ENCODE peak calls at places on chromosomes 1 and 21, in seven cellular contexts. One of them, this sample, is unnamed.

GRCh38 chr21:41763398-41763931 is 3.4 kb downstream of the RIPK4 start:
- DNase-seq in spleen: peak; percentile 68
- DNase-seq in suprapubic skin: no peak
- DNase-seq in sigmoid colon: no peak
- DNase-seq in Jurkat, Clone E6-1: no peak
- DNase-seq in HCT116: no peak
- DNase-seq in astrocyte of the spinal cord: no peak
- DNase-seq in this sample: no peak

GRCh38 chr1:197800379-197801110 is 25.3 kb upstream of the DENND1B start:
- DNase-seq in spleen: no peak
- DNase-seq in suprapubic skin: no peak
- DNase-seq in sigmoid colon: no peak
- DNase-seq in Jurkat, Clone E6-1: no peak
- DNase-seq in HCT116: no peak
- DNase-seq in astrocyte of the spinal cord: no peak
- DNase-seq in this sample: no peak

GRCh38 chr1:238690415-238690814 is 696.0 kb upstream of the CHRM3 start:
- DNase-seq in spleen: no peak
- DNase-seq in suprapubic skin: no peak
- DNase-seq in sigmoid colon: no peak
- DNase-seq in Jurkat, Clone E6-1: no peak
- DNase-seq in HCT116: no peak
- DNase-seq in astrocyte of the spinal cord: no peak
- DNase-seq in this sample: no peak

GRCh38 chr1:156475568-156476500 is 24.7 kb downstream of the MEF2D start:
- DNase-seq in spleen: peak; percentile 67
- DNase-seq in suprapubic skin: peak; percentile 94
- DNase-seq in sigmoid colon: peak; percentile 99
- DNase-seq in Jurkat, Clone E6-1: no peak
- DNase-seq in HCT116: no peak
- DNase-seq in astrocyte of the spinal cord: no peak
- DNase-seq in this sample: no peak

GRCh38 chr1:197781998-197782718 is 6.9 kb upstream of the DENND1B start:
- DNase-seq in spleen: no peak
- DNase-seq in suprapubic skin: no peak
- DNase-seq in sigmoid colon: no peak
- DNase-seq in Jurkat, Clone E6-1: no peak
- DNase-seq in HCT116: no peak
- DNase-seq in astrocyte of the spinal cord: no peak
- DNase-seq in this sample: no peak

GRCh38 chr1:112544753-112545152 is 36.0 kb downstream of the WNT2B start:
- DNase-seq in spleen: no peak
- DNase-seq in suprapubic skin: no peak
- DNase-seq in sigmoid colon: no peak
- DNase-seq in Jurkat, Clone E6-1: no peak
- DNase-seq in HCT116: no peak
- DNase-seq in astrocyte of the spinal cord: peak; percentile 50
- DNase-seq in this sample: no peak

GRCh38 chr1:54464031-54464476 is 57.9 kb upstream of the SSBP3 start:
- DNase-seq in spleen: no peak
- DNase-seq in suprapubic skin: no peak
- DNase-seq in sigmoid colon: peak; percentile 25
- DNase-seq in Jurkat, Clone E6-1: no peak
- DNase-seq in HCT116: no peak
- DNase-seq in astrocyte of the spinal cord: no peak
- DNase-seq in this sample: no peak

GRCh38 chr1:156246241-156246761 is 1.6 kb downstream of the PAQR6 start:
- DNase-seq in spleen: no peak
- DNase-seq in suprapubic skin: no peak
- DNase-seq in sigmoid colon: no peak
- DNase-seq in Jurkat, Clone E6-1: no peak
- DNase-seq in HCT116: no peak
- DNase-seq in astrocyte of the spinal cord: no peak
- DNase-seq in this sample: no peak

GRCh38 chr1:13950637-13951036 is 250.6 kb downstream of the PRDM2 start:
- DNase-seq in spleen: no peak
- DNase-seq in suprapubic skin: no peak
- DNase-seq in sigmoid colon: no peak
- DNase-seq in Jurkat, Clone E6-1: no peak
- DNase-seq in HCT116: peak; percentile 3
- DNase-seq in astrocyte of the spinal cord: no peak
- DNase-seq in this sample: no peak

GRCh38 chr1:10429868-10430215 is 391 bp upstream of the CENPS start:
- DNase-seq in spleen: no peak
- DNase-seq in suprapubic skin: no peak
- DNase-seq in sigmoid colon: no peak
- DNase-seq in Jurkat, Clone E6-1: no peak
- DNase-seq in HCT116: no peak
- DNase-seq in astrocyte of the spinal cord: peak; percentile 14
- DNase-seq in this sample: no peak

GRCh38 chr1:10432910-10433785 is 2.9 kb downstream of the CENPS start:
- DNase-seq in spleen: no peak
- DNase-seq in suprapubic skin: no peak
- DNase-seq in sigmoid colon: no peak
- DNase-seq in Jurkat, Clone E6-1: no peak
- DNase-seq in HCT116: no peak
- DNase-seq in astrocyte of the spinal cord: no peak
- DNase-seq in this sample: no peak

GRCh38 chr1:10428956-10429355 is 1.3 kb upstream of the CENPS start:
- DNase-seq in spleen: no peak
- DNase-seq in suprapubic skin: no peak
- DNase-seq in sigmoid colon: peak; percentile 55
- DNase-seq in Jurkat, Clone E6-1: no peak
- DNase-seq in HCT116: no peak
- DNase-seq in astrocyte of the spinal cord: no peak
- DNase-seq in this sample: no peak

GRCh38 chr1:10431065-10431730 is 965 bp downstream of the CENPS start:
- DNase-seq in spleen: no peak
- DNase-seq in suprapubic skin: no peak
- DNase-seq in sigmoid colon: no peak
- DNase-seq in Jurkat, Clone E6-1: no peak
- DNase-seq in HCT116: no peak
- DNase-seq in astrocyte of the spinal cord: no peak
- DNase-seq in this sample: no peak

DNA sequence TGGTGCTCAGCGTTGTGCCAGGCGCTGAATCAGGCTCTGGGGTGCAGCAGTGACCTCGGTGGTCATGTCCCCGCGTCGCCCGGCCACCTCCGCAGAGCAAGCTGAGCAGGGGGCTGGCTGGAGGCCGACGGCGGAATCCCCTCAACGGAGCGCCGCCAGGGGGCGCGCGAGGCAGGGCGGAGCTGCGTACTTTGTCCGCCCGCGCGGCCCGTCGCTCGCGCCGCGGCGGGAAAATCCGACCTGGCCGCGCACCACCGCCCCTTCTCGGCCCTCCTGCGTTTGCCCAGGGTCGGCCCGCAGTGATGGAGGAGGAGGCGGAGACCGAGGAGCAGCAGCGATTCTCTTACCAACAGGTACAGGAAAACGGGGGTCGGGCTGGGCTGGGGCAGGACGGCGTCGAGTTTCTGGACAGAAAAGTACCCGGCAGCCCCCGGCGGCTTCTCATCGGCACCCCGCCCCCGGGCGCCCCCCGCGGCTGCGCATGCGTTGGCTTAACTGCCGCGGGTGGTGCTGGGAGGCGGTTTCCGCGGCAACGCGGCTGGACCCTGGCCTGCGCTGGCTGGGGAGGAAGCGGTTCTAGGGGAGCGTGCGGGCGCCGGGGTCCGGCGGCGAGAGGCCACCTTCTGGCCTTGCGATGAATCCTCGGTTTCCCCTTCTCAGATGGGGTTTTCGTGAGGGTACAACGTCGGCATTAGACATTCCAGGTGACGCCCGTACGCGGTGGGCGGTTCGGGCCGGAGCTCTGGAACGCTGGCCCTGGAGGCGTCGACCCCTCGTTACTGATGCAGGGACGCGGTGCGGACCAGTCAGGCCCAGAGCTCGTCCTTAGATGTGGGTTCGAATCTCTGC is at the start of gene CENPS:
- DNase-seq in spleen: peak; percentile 98
- DNase-seq in suprapubic skin: peak; percentile 91
- DNase-seq in sigmoid colon: peak; percentile 96
- DNase-seq in Jurkat, Clone E6-1: peak; percentile 70
- DNase-seq in HCT116: peak; percentile 68
- DNase-seq in astrocyte of the spinal cord: peak; percentile 87
- DNase-seq in this sample: peak; percentile 97
- H3K4me3 ChIP-seq in spleen: peak within 1 kb of the TSS; percentile 87
- H3K4me3 ChIP-seq in suprapubic skin: peak within 1 kb of the TSS; percentile 64
- H3K4me3 ChIP-seq in sigmoid colon: peak within 1 kb of the TSS; percentile 58
- H3K4me3 ChIP-seq in Jurkat, Clone E6-1: peak within 1 kb of the TSS; percentile 94
- H3K4me3 ChIP-seq in HCT116: peak within 1 kb of the TSS; percentile 67
- H3K4me3 ChIP-seq in astrocyte of the spinal cord: peak within 1 kb of the TSS; percentile 88
- H3K4me3 ChIP-seq in this sample: peak within 1 kb of the TSS; percentile 64

GRCh38 chr1:244709491-244710368 is 56.8 kb downstream of the DESI2 start:
- DNase-seq in spleen: no peak
- DNase-seq in suprapubic skin: no peak
- DNase-seq in sigmoid colon: no peak
- DNase-seq in Jurkat, Clone E6-1: no peak
- DNase-seq in HCT116: no peak
- DNase-seq in astrocyte of the spinal cord: no peak
- DNase-seq in this sample: no peak

GRCh38 chr1:244705268-244706234 is 52.6 kb downstream of the DESI2 start:
- DNase-seq in spleen: no peak
- DNase-seq in suprapubic skin: no peak
- DNase-seq in sigmoid colon: no peak
- DNase-seq in Jurkat, Clone E6-1: no peak
- DNase-seq in HCT116: no peak
- DNase-seq in astrocyte of the spinal cord: no peak
- DNase-seq in this sample: no peak

GRCh38 chr1:244712669-244713068 is 59.7 kb downstream of the DESI2 start:
- DNase-seq in spleen: no peak
- DNase-seq in suprapubic skin: no peak
- DNase-seq in sigmoid colon: no peak
- DNase-seq in Jurkat, Clone E6-1: no peak
- DNase-seq in HCT116: no peak
- DNase-seq in astrocyte of the spinal cord: no peak
- DNase-seq in this sample: no peak

GRCh38 chr1:244710474-244711062 is 57.6 kb downstream of the DESI2 start:
- DNase-seq in spleen: no peak
- DNase-seq in suprapubic skin: no peak
- DNase-seq in sigmoid colon: no peak
- DNase-seq in Jurkat, Clone E6-1: no peak
- DNase-seq in HCT116: no peak
- DNase-seq in astrocyte of the spinal cord: no peak
- DNase-seq in this sample: no peak

DNA sequence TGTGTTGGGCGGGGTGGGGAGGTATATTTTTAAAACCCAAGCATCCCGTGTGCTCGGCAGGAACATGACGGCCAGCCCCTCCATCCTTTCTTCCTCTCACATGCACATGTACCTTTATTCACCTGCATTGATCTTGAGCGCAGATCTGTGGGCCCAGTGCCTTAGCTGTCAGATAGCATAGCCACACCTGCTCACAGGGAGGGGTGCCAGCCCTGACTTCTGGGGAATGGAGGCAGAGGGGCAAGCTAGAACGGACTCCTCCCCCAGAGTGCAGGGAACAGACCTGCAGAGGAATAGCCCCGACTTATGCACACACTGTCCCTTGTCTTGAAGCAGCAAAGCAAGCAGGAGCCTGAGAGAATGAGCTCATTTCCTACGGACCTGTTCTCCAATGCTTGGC is 56.1 kb downstream of the DESI2 start:
- DNase-seq in spleen: no peak
- DNase-seq in suprapubic skin: no peak
- DNase-seq in sigmoid colon: no peak
- DNase-seq in Jurkat, Clone E6-1: no peak
- DNase-seq in HCT116: no peak
- DNase-seq in astrocyte of the spinal cord: no peak
- DNase-seq in this sample: no peak
- H3K4me3 ChIP-seq in spleen: no peak overlapping the region
- H3K4me3 ChIP-seq in suprapubic skin: no peak overlapping the region
- H3K4me3 ChIP-seq in sigmoid colon: no peak overlapping the region
- H3K4me3 ChIP-seq in Jurkat, Clone E6-1: no peak overlapping the region
- H3K4me3 ChIP-seq in HCT116: no peak overlapping the region
- H3K4me3 ChIP-seq in astrocyte of the spinal cord: no peak overlapping the region
- H3K4me3 ChIP-seq in this sample: no peak overlapping the region

DNA sequence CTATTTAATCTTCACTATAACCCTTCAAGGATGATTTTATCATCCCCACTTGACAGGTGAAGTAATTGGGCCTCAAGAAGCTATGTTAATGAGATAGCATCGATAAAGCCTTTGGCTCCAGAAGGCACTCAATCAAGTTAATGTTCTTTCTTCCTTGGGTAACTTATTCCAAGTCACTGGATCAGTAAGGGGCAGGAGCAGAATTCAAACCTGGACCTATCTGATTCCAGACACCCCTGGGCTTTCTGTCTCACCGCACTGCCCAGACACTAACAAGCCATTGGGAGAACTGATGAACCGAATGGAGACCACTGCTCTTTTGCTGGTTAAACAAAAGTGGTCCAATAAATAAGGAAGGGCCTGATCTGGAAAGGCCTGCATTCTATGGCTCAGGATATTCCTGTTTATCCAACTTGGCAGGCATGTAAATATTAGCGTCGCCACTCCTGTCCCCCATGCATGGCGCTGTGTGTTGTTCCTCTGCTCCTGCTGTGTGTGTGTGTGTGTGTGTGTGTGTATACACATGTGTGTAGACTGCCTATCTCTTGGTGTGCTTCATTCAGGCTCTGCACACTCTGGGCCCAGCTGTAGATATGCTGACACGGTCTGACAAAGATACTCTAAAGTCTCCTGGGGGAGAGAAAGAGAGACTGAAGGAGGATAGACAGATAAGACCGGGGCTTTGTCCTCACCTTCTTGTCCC is 6.9 kb downstream of the LMOD1 start:
- DNase-seq in spleen: no peak
- DNase-seq in suprapubic skin: no peak
- DNase-seq in sigmoid colon: no peak
- DNase-seq in Jurkat, Clone E6-1: no peak
- DNase-seq in HCT116: no peak
- DNase-seq in astrocyte of the spinal cord: no peak
- DNase-seq in this sample: no peak
- H3K4me3 ChIP-seq in spleen: no peak overlapping the region
- H3K4me3 ChIP-seq in suprapubic skin: no peak overlapping the region
- H3K4me3 ChIP-seq in sigmoid colon: peak overlapping the region; percentile 73
- H3K4me3 ChIP-seq in Jurkat, Clone E6-1: no peak overlapping the region
- H3K4me3 ChIP-seq in HCT116: no peak overlapping the region
- H3K4me3 ChIP-seq in astrocyte of the spinal cord: no peak overlapping the region
- H3K4me3 ChIP-seq in this sample: no peak overlapping the region

GRCh38 chr1:181910905-181911304 is 150.6 kb downstream of the ZNF648 start:
- DNase-seq in spleen: no peak
- DNase-seq in suprapubic skin: no peak
- DNase-seq in sigmoid colon: no peak
- DNase-seq in Jurkat, Clone E6-1: no peak
- DNase-seq in HCT116: no peak
- DNase-seq in astrocyte of the spinal cord: no peak
- DNase-seq in this sample: no peak

GRCh38 chr1:181905944-181906597 is 155.4 kb downstream of the ZNF648 start:
- DNase-seq in spleen: no peak
- DNase-seq in suprapubic skin: no peak
- DNase-seq in sigmoid colon: no peak
- DNase-seq in Jurkat, Clone E6-1: no peak
- DNase-seq in HCT116: no peak
- DNase-seq in astrocyte of the spinal cord: no peak
- DNase-seq in this sample: no peak

GRCh38 chr1:181911715-181912114 is 149.8 kb downstream of the ZNF648 start:
- DNase-seq in spleen: no peak
- DNase-seq in suprapubic skin: no peak
- DNase-seq in sigmoid colon: no peak
- DNase-seq in Jurkat, Clone E6-1: no peak
- DNase-seq in HCT116: no peak
- DNase-seq in astrocyte of the spinal cord: no peak
- DNase-seq in this sample: no peak

GRCh38 chr1:181909010-181909409 is 152.5 kb downstream of the ZNF648 start:
- DNase-seq in spleen: no peak
- DNase-seq in suprapubic skin: no peak
- DNase-seq in sigmoid colon: no peak
- DNase-seq in Jurkat, Clone E6-1: no peak
- DNase-seq in HCT116: no peak
- DNase-seq in astrocyte of the spinal cord: no peak
- DNase-seq in this sample: no peak

GRCh38 chr1:181906631-181907030 is 154.9 kb downstream of the ZNF648 start:
- DNase-seq in spleen: no peak
- DNase-seq in suprapubic skin: no peak
- DNase-seq in sigmoid colon: no peak
- DNase-seq in Jurkat, Clone E6-1: no peak
- DNase-seq in HCT116: no peak
- DNase-seq in astrocyte of the spinal cord: no peak
- DNase-seq in this sample: no peak
- H3K4me3 ChIP-seq in spleen: no peak overlapping the region
- H3K4me3 ChIP-seq in suprapubic skin: no peak overlapping the region
- H3K4me3 ChIP-seq in sigmoid colon: no peak overlapping the region
- H3K4me3 ChIP-seq in Jurkat, Clone E6-1: no peak overlapping the region
- H3K4me3 ChIP-seq in HCT116: no peak overlapping the region
- H3K4me3 ChIP-seq in astrocyte of the spinal cord: no peak overlapping the region
- H3K4me3 ChIP-seq in this sample: no peak overlapping the region

This sample was measured in SJSA1.